ENCODE peak calls at places on chromosomes 4 and X, in five cellular contexts. X, A, M, F and E are unnamed samples.

GRCh38 chr4:147117400-147117799 is 171.7 kb upstream of the TTC29 start:
- DNase-seq in M (no peak), F (no peak), X (no peak), A (no peak), E (no peak)

GRCh38 chrX:129495941-129496340 is 27.3 kb downstream of the SMARCA1 start:
- DNase-seq in M (no peak), F (no peak), X (no peak), A (no peak), E (no peak)

GRCh38 chr4:94641702-94642560 is 115.8 kb upstream of the BMPR1B start:
- DNase-seq in M (peak), F (no peak), A (no peak), X (no peak), E (no peak)

GRCh38 chr4:4383085-4383484 is 3.8 kb upstream of the NSG1 start:
- DNase-seq in X (no peak), M (no peak), F (no peak), A (no peak), E (no peak)

GRCh38 chr4:58564695-58565094 is 1454.5 kb upstream of the IGFBP7 start:
- DNase-seq in F (no peak), A (no peak), M (no peak), X (no peak), E (no peak)

GRCh38 chrX:6812087-6812486 is 277.2 kb upstream of the VCX3A start:
- DNase-seq in A (no peak), M (no peak), F (no peak), X (no peak), E (no peak)

GRCh38 chr4:53306729-53307128 is 59.1 kb downstream of the SCFD2 start:
- DNase-seq in X (no peak), M (peak), A (no peak), F (no peak), E (no peak)

GRCh38 chr4:160485071-160485687 is 1382.3 kb downstream of the RAPGEF2 start:
- DNase-seq in X (no peak), A (no peak), F (no peak), M (no peak), E (no peak)